ENCODE peak calls at places on chromosomes 6 and 20, in ten cellular contexts. C, A, Q, N, W, D, H, J, E and B are unnamed samples.

GRCh38 chr6:14758421-14759043 is 487.3 kb upstream of the JARID2 start:
- DNase-seq in C (no peak), A (no peak), Q (no peak), N (no peak), W (no peak), D (no peak), H (no peak), J (no peak), E (peak; percentile 80), B (no peak)

GRCh38 chr20:5642155-5642981 is 107.8 kb upstream of the SHLD1 start:
- DNase-seq in C (no peak), A (no peak), Q (no peak), N (no peak), W (no peak), D (no peak), H (no peak), J (no peak), E (no peak), B (no peak)

GRCh38 chr6:108801331-108801730 is 46.9 kb upstream of the ARMC2 start:
- DNase-seq in C (no peak), A (no peak), Q (no peak), N (no peak), W (no peak), D (no peak), H (no peak), J (no peak), E (no peak), B (no peak)

GRCh38 chr6:4364172-4364571 is 228.8 kb upstream of the ECI2 start:
- DNase-seq in C (no peak), A (no peak), Q (no peak), N (no peak), W (no peak), D (no peak), H (no peak), J (no peak), E (no peak), B (no peak)

GRCh38 chr20:32497589-32498224 is 87.4 kb downstream of the NOL4L start:
- DNase-seq in C (no peak), A (no peak), Q (no peak), N (no peak), W (no peak), D (no peak), H (no peak), J (no peak), E (no peak), B (no peak)

GRCh38 chr6:40342674-40343230 is 244.4 kb downstream of the LRFN2 start:
- DNase-seq in C (no peak), A (no peak), Q (no peak), N (no peak), W (no peak), D (no peak), H (no peak), J (no peak), E (no peak), B (peak; percentile 29)

GRCh38 chr6:116278853-116279231 is 888 bp downstream of the TSPYL1 start:
- DNase-seq in C (no peak), A (peak; percentile 65), Q (no peak), N (no peak), W (no peak), D (peak; percentile 24), H (peak; percentile 51), J (no peak), E (no peak), B (peak; percentile 62)

GRCh38 chr6:97850458-97851218 is 567.6 kb upstream of the MMS22L start:
- DNase-seq in C (peak; percentile 20), A (no peak), Q (no peak), N (no peak), W (no peak), D (no peak), H (peak; percentile 0), J (no peak), E (peak; percentile 7), B (no peak)

GRCh38 chr6:32047084-32047478 is 8.9 kb downstream of the CYP21A2 start:
- DNase-seq in C (no peak), A (no peak), Q (no peak), N (peak; percentile 47), W (no peak), D (peak; percentile 56), H (no peak), J (no peak), E (peak; percentile 64), B (no peak)

GRCh38 chr6:2127484-2127911 is 117.9 kb downstream of the GMDS start:
- DNase-seq in C (no peak), A (peak; percentile 83), Q (no peak), N (no peak), W (peak; percentile 37), D (no peak), H (no peak), J (no peak), E (no peak), B (no peak)

GRCh38 chr20:35714127-35714526 is 14.9 kb downstream of the ROMO1 start:
- DNase-seq in C (no peak), A (no peak), Q (no peak), N (no peak), W (no peak), D (no peak), H (no peak), J (no peak), E (no peak), B (no peak)